ENCODE peak calls at places on chromosomes 16 and 17, in seven cellular contexts. V, X, B, S, U, C and F are unnamed samples.

GRCh38 chr16:55169780-55170179 is 154.2 kb upstream of the IRX6 start:
- DNase-seq in V (no peak), C (no peak), S (no peak), X (no peak), B (no peak), U (no peak), F (no peak)

GRCh38 chr17:69093279-69093789 is 32.6 kb upstream of the ABCA9 start:
- DNase-seq in V (peak), S (no peak), C (no peak), U (peak), X (no peak), B (no peak), F (no peak)

GRCh38 chr17:27379863-27380533 is 76.2 kb upstream of the KSR1 start:
- DNase-seq in S (peak), C (peak), B (peak), U (peak), V (no peak), X (no peak), F (no peak)

GRCh38 chr16:85859818-85860125 is 39.2 kb upstream of the IRF8 start:
- DNase-seq in X (no peak), V (no peak), S (no peak), C (peak), B (no peak), U (no peak), F (no peak)

GRCh38 chr16:71781741-71782140 is 26.9 kb downstream of the AP1G1 start:
- DNase-seq in B (peak), C (no peak), X (no peak), V (peak), S (peak), U (peak), F (no peak)

GRCh38 chr17:12104831-12105230 is 84.2 kb downstream of the MAP2K4 start:
- DNase-seq in X (no peak), S (peak), V (no peak), U (peak), B (no peak), C (no peak), F (no peak)

GRCh38 chr16:22183335-22183734 is 21.0 kb downstream of the SDR42E2 start:
- DNase-seq in B (no peak), S (no peak), U (no peak), V (no peak), C (no peak), X (no peak), F (no peak)

GRCh38 chr16:70438983-70439862 is at the start of gene ST3GAL2:
- DNase-seq in U (peak), S (peak), X (peak), V (peak), B (peak), C (peak), F (no peak)

GRCh38 chr17:70184770-70185169 is 15.4 kb downstream of the KCNJ2 start:
- DNase-seq in C (no peak), U (peak), X (no peak), V (peak), B (peak), S (peak), F (no peak)

GRCh38 chr16:159136-159849 is 6.5 kb upstream of the HBM start:
- DNase-seq in U (no peak), S (no peak), V (no peak), C (no peak), X (no peak), B (no peak), F (no peak)

GRCh38 chr17:41060052-41060604 is at the start of gene KRTAP2-3:
- DNase-seq in V (peak), B (peak), C (no peak), U (peak), S (peak), X (no peak), F (peak)

GRCh38 chr16:9900576-9900975 is 281.7 kb downstream of the GRIN2A start:
- DNase-seq in V (no peak), U (no peak), S (no peak), C (no peak), X (no peak), B (no peak), F (peak)

GRCh38 chr17:50048146-50048720 is 7.7 kb upstream of the ITGA3 start:
- DNase-seq in B (no peak), S (no peak), X (no peak), V (no peak), U (no peak), C (peak), F (no peak)

GRCh38 chr17:57666198-57666870 is 78.8 kb downstream of the CCDC182 start:
- DNase-seq in C (peak), B (no peak), V (no peak), X (no peak), U (no peak), S (no peak), F (no peak)

GRCh38 chr17:82025401-82026107 is 2.4 kb downstream of the LRRC45 start:
- DNase-seq in V (no peak), S (no peak), C (no peak), B (no peak), X (no peak), U (no peak), F (no peak)

GRCh38 chr17:2853722-2854580 is 57.7 kb downstream of the RAP1GAP2 start:
- DNase-seq in C (no peak), B (peak), X (no peak), S (no peak), V (peak), U (peak), F (no peak)

GRCh38 chr17:34420254-34420766 is 57.3 kb upstream of the CCL1 start:
- DNase-seq in B (peak), V (peak), C (no peak), X (peak), S (peak), U (peak), F (no peak)

GRCh38 chr17:58184308-58184985 is 8.1 kb upstream of the EPX start:
- DNase-seq in V (no peak), U (peak), B (peak), S (peak), X (peak), C (no peak), F (no peak)

GRCh38 chr16:3216263-3216640 is 18.7 kb downstream of the ZNF200 start:
- DNase-seq in U (no peak), B (no peak), S (no peak), C (no peak), V (no peak), X (no peak), F (no peak)

GRCh38 chr16:5502467-5502869 is 404.9 kb upstream of the EEF2KMT start:
- DNase-seq in U (no peak), B (no peak), X (peak), C (no peak), S (no peak), V (no peak), F (no peak)

GRCh38 chr16:85974428-85975375 is 75.7 kb downstream of the IRF8 start:
- DNase-seq in B (no peak), S (no peak), U (no peak), C (no peak), V (no peak), X (no peak), F (no peak)

GRCh38 chr16:12673466-12673865 is 130.2 kb downstream of the CPPED1 start:
- DNase-seq in S (no peak), C (no peak), U (no peak), V (no peak), X (no peak), B (no peak), F (no peak)

GRCh38 chr16:56910654-56911539 is 21.0 kb upstream of the HERPUD1 start:
- DNase-seq in S (peak), C (no peak), X (no peak), B (peak), U (peak), V (peak), F (no peak)

GRCh38 chr17:61260061-61260797 is 139.4 kb upstream of the TBX2 start:
- DNase-seq in V (peak), S (peak), U (peak), X (no peak), B (no peak), C (peak), F (no peak)

GRCh38 chr16:57634171-57634570 is 5.7 kb downstream of the ADGRG1 start:
- DNase-seq in U (no peak), S (peak), X (no peak), V (peak), C (no peak), B (peak), F (no peak)

GRCh38 chr16:15046692-15047376 is 9.0 kb downstream of the NTAN1 start:
- DNase-seq in C (no peak), X (no peak), S (no peak), V (no peak), B (no peak), U (no peak), F (no peak)

GRCh38 chr17:45048795-45049563 is 2.5 kb downstream of the DCAKD start:
- DNase-seq in S (no peak), C (no peak), V (no peak), X (no peak), U (no peak), B (no peak), F (no peak)

GRCh38 chr16:72530434-72530833 is 358.5 kb upstream of the PMFBP1 start:
- DNase-seq in B (peak), V (peak), S (peak), C (no peak), U (peak), X (no peak), F (no peak)

GRCh38 chr16:50781043-50781442 is 39.2 kb downstream of the CYLD start:
- DNase-seq in V (peak), X (peak), B (peak), C (no peak), U (no peak), S (peak), F (no peak)

GRCh38 chr16:88368994-88369393 is 13.8 kb upstream of the ZNF469 start:
- DNase-seq in S (no peak), V (no peak), X (no peak), B (no peak), C (no peak), U (no peak), F (no peak)

GRCh38 chr16:16109453-16110110 is 113.7 kb downstream of the ABCC6 start:
- DNase-seq in U (no peak), B (no peak), S (no peak), V (no peak), C (no peak), X (no peak), F (no peak)

GRCh38 chr16:64459821-64460220 is 662.0 kb downstream of the CDH11 start:
- DNase-seq in S (peak), C (no peak), B (no peak), V (peak), U (peak), X (no peak), F (no peak)

GRCh38 chr16:10579965-10580918 is at the start of gene EMP2:
- DNase-seq in C (peak), U (peak), V (peak), S (peak), X (peak), B (peak), F (no peak)

GRCh38 chr17:64024781-64025731 is 4.6 kb upstream of the ICAM2 start:
- DNase-seq in X (no peak), B (peak), U (no peak), V (peak), S (peak), C (no peak), F (no peak)

GRCh38 chr16:22296225-22297113 is 740 bp upstream of the POLR3E start:
- DNase-seq in B (peak), V (no peak), U (peak), C (no peak), X (no peak), S (no peak), F (no peak)

GRCh38 chr16:4116328-4117249 is at the start of gene ADCY9:
- DNase-seq in X (no peak), S (peak), V (peak), B (peak), C (peak), U (peak), F (no peak)

GRCh38 chr17:17692353-17693252 is 11.3 kb downstream of the RAI1 start:
- DNase-seq in S (no peak), C (no peak), V (no peak), B (no peak), U (no peak), X (no peak), F (no peak)

GRCh38 chr17:17690156-17690737 is 9.0 kb downstream of the RAI1 start:
- DNase-seq in S (no peak), X (no peak), B (no peak), V (no peak), C (no peak), U (no peak), F (no peak)

GRCh38 chr17:17691468-17692263 is 10.4 kb downstream of the RAI1 start:
- DNase-seq in B (no peak), U (no peak), S (no peak), X (no peak), V (no peak), C (no peak), F (no peak)

GRCh38 chr17:17685775-17686291 is 4.6 kb downstream of the RAI1 start:
- DNase-seq in C (no peak), S (peak), X (no peak), U (peak), B (peak), V (peak), F (no peak)

DNA sequence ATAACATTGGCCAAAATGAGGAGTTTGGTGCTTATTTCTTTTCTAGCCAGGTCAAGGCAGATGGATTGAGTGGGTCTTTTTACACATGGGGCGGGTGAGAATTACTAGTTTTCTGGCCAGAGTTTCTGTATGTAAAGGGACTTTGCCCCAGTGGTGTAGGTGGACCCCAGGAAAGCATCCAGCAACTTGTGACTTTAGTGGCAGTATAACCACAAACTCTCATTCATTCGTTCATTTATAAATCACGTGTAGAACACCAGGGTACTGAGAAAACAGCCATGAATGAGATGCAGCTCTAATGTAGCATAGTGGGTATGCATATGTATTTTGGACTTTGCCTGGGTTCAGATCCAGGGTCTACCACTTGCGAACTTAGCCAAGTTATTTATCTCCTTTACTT is 8.1 kb downstream of the RAI1 start:
- DNase-seq in V (no peak), C (no peak), X (no peak), S (no peak), B (no peak), U (no peak), F (no peak)
- TF ChIP-seq CTCF in V (no peak), C (no peak), X (no peak), S (no peak), B (no peak), U (no peak), F (no peak)

GRCh38 chr16:89949756-89950155 is 1.2 kb downstream of the DEF8 start:
- DNase-seq in B (no peak), S (no peak), X (no peak), V (no peak), C (no peak), U (no peak), F (no peak)
- H3K4me3 ChIP-seq in B (peak), S (peak), X (peak), V (peak), C (peak), U (peak), F (peak)

GRCh38 chr17:48484850-48485249 is 46.0 kb downstream of the HOXB1 start:
- DNase-seq in X (no peak), V (peak), U (peak), C (no peak), B (peak), S (peak), F (no peak)

GRCh38 chr17:48487221-48487620 is 43.6 kb downstream of the HOXB1 start:
- DNase-seq in X (no peak), U (no peak), S (no peak), B (no peak), V (no peak), C (no peak), F (no peak)

GRCh38 chr17:48484256-48484655 is 46.6 kb downstream of the HOXB1 start:
- DNase-seq in U (no peak), B (no peak), C (no peak), V (peak), S (peak), X (no peak), F (no peak)

GRCh38 chr17:48488548-48489106 is 42.2 kb downstream of the HOXB1 start:
- DNase-seq in V (no peak), S (no peak), X (no peak), U (no peak), C (no peak), B (no peak), F (no peak)

DNA sequence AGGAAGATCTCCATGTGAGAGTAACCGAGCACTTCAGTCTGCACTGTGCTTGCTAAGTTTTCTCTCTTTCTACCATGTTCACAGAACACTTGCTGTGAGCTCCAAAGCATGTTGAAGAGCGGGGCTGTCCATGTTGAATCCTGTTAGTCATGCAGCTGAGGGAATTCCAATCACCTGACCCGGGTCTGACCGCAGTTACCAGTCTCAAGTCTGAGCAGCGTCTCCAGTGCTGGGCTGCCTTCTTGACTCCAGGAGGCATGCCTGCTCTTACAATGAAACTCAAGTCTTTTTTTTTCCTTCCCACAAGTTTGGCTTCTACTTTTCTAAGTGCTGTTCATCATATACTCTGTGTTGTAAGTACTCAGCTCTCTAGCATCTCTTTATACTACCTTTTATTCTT is 44.3 kb downstream of the HOXB1 start:
- DNase-seq in B (peak), C (no peak), X (no peak), U (peak), V (peak), S (peak), F (peak)
- TF ChIP-seq CTCF in B (peak), C (no peak), X (no peak), U (peak), V (peak), S (peak), F (peak)

DNA sequence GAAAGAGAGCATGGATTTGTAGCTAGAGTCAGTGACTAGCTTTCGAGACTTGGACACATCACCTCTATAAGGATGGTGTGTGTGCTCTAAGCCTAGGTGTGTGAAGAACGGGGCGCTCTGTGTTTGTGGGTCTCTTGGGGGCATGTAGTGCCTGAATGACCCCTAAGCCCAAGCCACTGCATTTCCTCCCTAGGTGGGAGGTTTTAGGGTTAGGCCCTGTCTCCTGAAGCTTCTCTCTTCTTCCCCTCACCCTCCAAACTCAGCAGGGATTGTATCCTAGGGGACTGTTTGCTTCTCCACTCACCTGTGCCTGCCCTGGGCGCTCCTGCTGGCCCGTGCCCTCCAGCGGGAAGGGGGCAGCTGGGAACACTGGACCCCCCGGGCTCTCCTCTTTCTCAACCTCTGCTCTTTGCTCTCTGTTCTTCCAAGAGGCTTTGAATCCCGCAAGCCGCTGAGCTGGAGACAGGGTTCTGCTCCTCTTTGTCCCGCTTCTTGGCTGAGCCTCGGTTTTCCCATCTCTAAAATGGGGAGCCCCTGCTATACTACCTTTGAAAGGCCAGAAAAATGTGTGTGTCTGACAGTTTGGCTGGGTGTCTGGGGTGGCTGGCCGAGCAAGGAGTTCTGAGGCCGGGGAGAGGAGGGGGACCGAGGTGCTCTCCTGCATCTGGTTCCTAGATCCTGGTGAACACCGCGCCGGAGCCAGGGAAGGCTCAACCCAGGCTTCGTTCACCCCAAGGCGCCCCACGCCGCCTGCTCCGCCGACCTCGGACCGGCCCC is 810 bp downstream of the CYGB start:
- DNase-seq in S (no peak), B (no peak), C (no peak), X (no peak), V (no peak), U (no peak), F (no peak)
- H3K4me3 ChIP-seq in S (peak), B (no peak), C (peak), X (peak), V (peak), U (peak), F (no peak)

DNA sequence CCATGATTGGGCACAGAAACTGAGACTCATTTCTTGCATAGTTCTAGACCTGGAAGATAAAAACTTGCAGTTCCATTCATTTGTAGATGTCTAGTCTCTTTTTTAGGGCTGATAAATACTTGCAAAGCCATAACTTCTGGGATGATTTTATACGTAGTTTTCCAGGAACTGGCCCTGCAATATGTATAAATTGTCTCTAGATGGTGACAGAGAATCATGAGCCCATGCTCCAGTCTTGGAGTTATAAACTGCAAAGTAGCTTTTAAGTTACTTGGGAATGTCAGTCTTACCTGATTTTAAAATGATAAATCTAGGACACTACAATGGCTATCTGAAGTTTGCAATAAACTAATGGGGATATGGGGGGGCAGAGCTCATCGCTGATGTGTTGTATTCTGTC is 3.0 kb upstream of the ADAMTS18 start:
- DNase-seq in U (peak), B (no peak), X (no peak), C (no peak), S (no peak), V (peak), F (peak)
- TF ChIP-seq CTCF in U (no peak), B (no peak), X (peak), C (no peak), S (no peak), V (peak), F (peak)